ENCODE peak calls at places on chromosomes 16 and 17, in seven cellular contexts. One of them, this sample, is unnamed. For H3K4me1, the result is how much of the 10 kb centered on the place peaks cover.

GRCh38 chr16:67860589-67861398 is 12.1 kb upstream of the EDC4 start:
- DNase-seq in right lobe of liver: no peak
- DNase-seq in kidney: no peak
- DNase-seq in pancreas: no peak
- DNase-seq in OCI-LY7: no peak
- DNase-seq in IMR-90: peak
- DNase-seq in heart left ventricle: no peak
- DNase-seq in this sample: no peak

GRCh38 chr16:87580855-87581261 is 21.4 kb upstream of the JPH3 start:
- DNase-seq in kidney: no peak
- DNase-seq in heart left ventricle: no peak
- DNase-seq in pancreas: no peak
- DNase-seq in IMR-90: peak
- DNase-seq in right lobe of liver: no peak
- DNase-seq in OCI-LY7: no peak
- DNase-seq in this sample: no peak

GRCh38 chr16:20410153-20410723 is 904 bp downstream of the ACSM5 start:
- DNase-seq in pancreas: no peak
- DNase-seq in right lobe of liver: no peak
- DNase-seq in OCI-LY7: no peak
- DNase-seq in kidney: no peak
- DNase-seq in IMR-90: no peak
- DNase-seq in heart left ventricle: no peak
- DNase-seq in this sample: no peak

GRCh38 chr16:47213761-47214440 is 70.2 kb upstream of the NETO2 start:
- DNase-seq in pancreas: no peak
- DNase-seq in kidney: no peak
- DNase-seq in right lobe of liver: no peak
- DNase-seq in heart left ventricle: no peak
- DNase-seq in IMR-90: peak
- DNase-seq in OCI-LY7: no peak
- DNase-seq in this sample: peak

GRCh38 chr17:65171753-65172152 is 34.6 kb downstream of the RGS9 start:
- DNase-seq in kidney: no peak
- DNase-seq in right lobe of liver: no peak
- DNase-seq in heart left ventricle: no peak
- DNase-seq in IMR-90: no peak
- DNase-seq in pancreas: no peak
- DNase-seq in OCI-LY7: peak
- DNase-seq in this sample: no peak

GRCh38 chr17:73474370-73474988 is 162.7 kb upstream of the CDC42EP4 start:
- DNase-seq in kidney: peak
- DNase-seq in heart left ventricle: peak
- DNase-seq in pancreas: peak
- DNase-seq in IMR-90: peak
- DNase-seq in right lobe of liver: peak
- DNase-seq in OCI-LY7: no peak
- DNase-seq in this sample: peak

GRCh38 chr17:83193336-83194188 is 114.2 kb downstream of the METRNL start:
- DNase-seq in pancreas: peak
- DNase-seq in IMR-90: no peak
- DNase-seq in kidney: peak
- DNase-seq in right lobe of liver: peak
- DNase-seq in OCI-LY7: peak
- DNase-seq in heart left ventricle: peak
- DNase-seq in this sample: no peak

GRCh38 chr17:66429680-66430079 is 127.3 kb downstream of the PRKCA start:
- DNase-seq in IMR-90: no peak
- DNase-seq in OCI-LY7: peak
- DNase-seq in right lobe of liver: no peak
- DNase-seq in pancreas: no peak
- DNase-seq in heart left ventricle: no peak
- DNase-seq in kidney: no peak
- DNase-seq in this sample: no peak

GRCh38 chr17:35129154-35129972 is 7.9 kb downstream of the FNDC8 start:
- DNase-seq in kidney: no peak
- DNase-seq in OCI-LY7: no peak
- DNase-seq in pancreas: no peak
- DNase-seq in IMR-90: peak
- DNase-seq in heart left ventricle: no peak
- DNase-seq in right lobe of liver: no peak
- DNase-seq in this sample: no peak

GRCh38 chr16:4979164-4979563 is 21.0 kb downstream of the SEC14L5 start:
- DNase-seq in OCI-LY7: no peak
- DNase-seq in IMR-90: no peak
- DNase-seq in heart left ventricle: no peak
- DNase-seq in kidney: no peak
- DNase-seq in pancreas: no peak
- DNase-seq in right lobe of liver: no peak
- DNase-seq in this sample: no peak

GRCh38 chr16:55933038-55933437 is 57.9 kb upstream of the CES5A start:
- DNase-seq in kidney: no peak
- DNase-seq in pancreas: no peak
- DNase-seq in right lobe of liver: no peak
- DNase-seq in OCI-LY7: peak
- DNase-seq in IMR-90: no peak
- DNase-seq in heart left ventricle: no peak
- DNase-seq in this sample: no peak

GRCh38 chr17:61406871-61407210 is 7.2 kb downstream of the TBX2 start:
- DNase-seq in OCI-LY7: no peak
- DNase-seq in right lobe of liver: no peak
- DNase-seq in kidney: peak
- DNase-seq in pancreas: no peak
- DNase-seq in IMR-90: no peak
- DNase-seq in heart left ventricle: no peak
- DNase-seq in this sample: no peak

GRCh38 chr16:30382398-30383015 is at the start of gene SEPTIN1:
- DNase-seq in right lobe of liver: no peak
- DNase-seq in kidney: no peak
- DNase-seq in OCI-LY7: peak
- DNase-seq in IMR-90: no peak
- DNase-seq in heart left ventricle: no peak
- DNase-seq in pancreas: no peak
- DNase-seq in this sample: no peak

GRCh38 chr17:76562734-76563148 is 22.9 kb downstream of the PRCD start:
- DNase-seq in pancreas: no peak
- DNase-seq in right lobe of liver: no peak
- DNase-seq in IMR-90: peak
- DNase-seq in kidney: no peak
- DNase-seq in OCI-LY7: no peak
- DNase-seq in heart left ventricle: peak
- DNase-seq in this sample: peak

GRCh38 chr16:1979271-1980025 is 1.8 kb downstream of the NOXO1 start:
- DNase-seq in OCI-LY7: no peak
- DNase-seq in heart left ventricle: no peak
- DNase-seq in kidney: peak
- DNase-seq in right lobe of liver: no peak
- DNase-seq in IMR-90: no peak
- DNase-seq in pancreas: peak
- DNase-seq in this sample: peak

GRCh38 chr16:69105501-69106361 is at the start of gene HAS3:
- DNase-seq in right lobe of liver: peak
- DNase-seq in pancreas: peak
- DNase-seq in heart left ventricle: no peak
- DNase-seq in IMR-90: peak
- DNase-seq in kidney: peak
- DNase-seq in OCI-LY7: peak
- DNase-seq in this sample: peak

GRCh38 chr16:9854665-9855064 is 327.6 kb downstream of the GRIN2A start:
- DNase-seq in heart left ventricle: peak
- DNase-seq in pancreas: no peak
- DNase-seq in right lobe of liver: no peak
- DNase-seq in IMR-90: no peak
- DNase-seq in kidney: no peak
- DNase-seq in OCI-LY7: no peak
- DNase-seq in this sample: no peak

GRCh38 chr17:56892333-56892732 is 21.5 kb downstream of the TRIM25 start:
- DNase-seq in pancreas: no peak
- DNase-seq in kidney: no peak
- DNase-seq in OCI-LY7: no peak
- DNase-seq in IMR-90: no peak
- DNase-seq in right lobe of liver: no peak
- DNase-seq in heart left ventricle: no peak
- DNase-seq in this sample: no peak

GRCh38 chr17:67434061-67434525 is 57.0 kb downstream of the PITPNC1 start:
- DNase-seq in OCI-LY7: no peak
- DNase-seq in kidney: no peak
- DNase-seq in heart left ventricle: peak
- DNase-seq in pancreas: no peak
- DNase-seq in IMR-90: no peak
- DNase-seq in right lobe of liver: peak
- DNase-seq in this sample: no peak

DNA sequence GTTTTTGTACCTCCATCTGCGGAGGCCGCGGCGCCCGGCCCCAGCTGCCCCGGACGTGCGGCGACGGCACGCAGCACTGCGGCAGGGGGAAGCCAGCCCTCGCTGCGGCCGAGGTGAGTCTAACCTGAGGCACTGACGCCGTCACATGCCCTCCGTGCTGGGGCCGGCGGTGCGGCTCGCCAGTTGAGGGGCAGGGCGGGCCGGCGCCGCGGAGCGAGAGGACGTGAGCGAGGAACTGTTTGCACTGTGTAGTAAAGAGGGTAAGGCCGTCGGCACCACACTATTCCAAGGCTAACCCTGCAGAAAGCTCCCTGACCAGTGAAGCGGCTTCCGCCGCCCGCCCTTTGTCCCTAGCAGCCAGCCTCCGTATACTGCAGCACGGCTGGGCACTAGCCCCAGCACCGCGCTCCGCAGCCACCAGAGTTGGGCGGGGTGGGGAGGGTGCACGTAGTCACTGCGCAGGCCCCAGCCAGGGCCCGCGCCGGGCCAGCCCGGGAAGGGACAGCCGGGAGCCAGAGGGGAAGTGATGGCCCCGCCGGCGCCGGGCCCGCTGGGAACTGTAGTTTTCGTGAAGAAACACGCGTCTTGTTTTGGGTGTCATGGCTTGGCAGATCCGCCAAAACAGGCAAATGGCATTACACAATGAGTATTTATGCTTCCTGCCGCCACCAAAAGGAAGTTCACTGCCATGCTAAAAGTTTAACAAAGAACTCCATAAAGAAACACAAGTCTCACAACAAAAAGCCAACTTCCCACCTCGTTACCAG is 580 bp upstream of the KANSL1 start:
- DNase-seq in pancreas: peak
- DNase-seq in heart left ventricle: peak
- DNase-seq in right lobe of liver: peak
- DNase-seq in IMR-90: peak
- DNase-seq in kidney: peak
- DNase-seq in OCI-LY7: peak
- DNase-seq in this sample: peak
- H3K4me1 ChIP-seq in pancreas: under half
- H3K4me1 ChIP-seq in heart left ventricle: under half
- H3K4me1 ChIP-seq in right lobe of liver: under half
- H3K4me1 ChIP-seq in IMR-90: under half
- H3K4me1 ChIP-seq in kidney: under half
- H3K4me1 ChIP-seq in OCI-LY7: under half
- H3K4me1 ChIP-seq in this sample: under half

DNA sequence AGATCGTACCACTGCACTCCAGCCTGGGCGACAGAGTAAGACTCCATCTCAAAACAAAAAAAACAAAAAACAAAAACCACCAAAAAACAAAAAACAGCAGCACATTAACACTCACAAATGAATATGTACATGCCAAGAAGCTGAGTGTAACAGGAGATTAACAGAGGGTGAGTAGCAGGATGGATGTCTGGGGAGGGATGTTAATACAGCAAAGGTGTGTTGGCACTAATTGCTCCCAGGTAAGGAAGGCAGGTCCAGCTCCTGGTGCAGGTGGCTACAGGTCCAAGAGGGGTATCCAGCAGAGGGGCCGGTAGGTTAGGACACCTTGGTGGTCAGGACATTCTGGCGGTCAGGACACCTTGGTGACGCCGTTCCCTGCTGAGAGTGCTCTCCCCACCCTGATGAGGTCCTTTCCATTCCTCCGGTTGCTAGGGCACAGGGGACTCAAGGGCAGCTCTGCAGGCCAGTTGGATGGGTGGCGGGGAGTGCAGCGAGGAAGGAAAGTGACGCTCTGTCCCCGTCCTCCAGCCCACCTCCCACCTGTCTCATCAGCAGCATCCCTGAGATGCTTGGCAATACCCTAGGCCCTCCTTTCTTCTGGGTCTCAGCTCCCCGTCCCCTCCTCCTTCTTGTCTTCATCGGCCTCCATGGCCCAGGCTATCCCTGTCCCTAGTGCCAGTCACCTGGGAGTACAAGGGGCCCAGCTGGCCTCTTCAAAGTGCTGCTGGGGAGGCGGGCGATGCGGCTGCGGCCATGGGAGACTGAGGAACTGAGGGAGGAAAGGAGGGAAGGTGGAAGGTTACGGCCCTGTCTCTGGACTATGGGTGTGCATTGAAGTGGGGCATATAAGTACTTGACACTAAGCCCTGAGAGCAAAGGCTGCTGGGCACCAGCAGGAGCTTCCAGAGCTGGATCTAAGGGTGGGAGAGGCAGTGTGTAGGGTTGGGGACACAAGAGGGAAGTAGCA is 10.7 kb upstream of the GFAP start:
- DNase-seq in right lobe of liver: no peak
- DNase-seq in heart left ventricle: no peak
- DNase-seq in OCI-LY7: no peak
- DNase-seq in kidney: peak
- DNase-seq in IMR-90: no peak
- DNase-seq in pancreas: no peak
- DNase-seq in this sample: no peak
- H3K27ac ChIP-seq in right lobe of liver: no peak
- H3K27ac ChIP-seq in heart left ventricle: no peak
- H3K27ac ChIP-seq in OCI-LY7: no peak
- H3K27ac ChIP-seq in kidney: no peak
- H3K27ac ChIP-seq in IMR-90: no peak
- H3K27ac ChIP-seq in pancreas: no peak
- H3K27ac ChIP-seq in this sample: no peak

GRCh38 chr17:17140590-17140980 is 65.5 kb downstream of the PLD6 start:
- DNase-seq in OCI-LY7: no peak
- DNase-seq in heart left ventricle: no peak
- DNase-seq in right lobe of liver: peak
- DNase-seq in kidney: peak
- DNase-seq in pancreas: no peak
- DNase-seq in IMR-90: peak
- DNase-seq in this sample: peak
- TF ChIP-seq CTCF in OCI-LY7: no peak
- TF ChIP-seq CTCF in heart left ventricle: no peak
- TF ChIP-seq CTCF in right lobe of liver: no peak
- TF ChIP-seq CTCF in kidney: no peak
- TF ChIP-seq CTCF in pancreas: no peak
- TF ChIP-seq CTCF in IMR-90: peak
- TF ChIP-seq CTCF in this sample: peak

GRCh38 chr17:17114592-17115225 is 72.5 kb downstream of the MPRIP start:
- DNase-seq in OCI-LY7: no peak
- DNase-seq in heart left ventricle: no peak
- DNase-seq in kidney: peak
- DNase-seq in pancreas: no peak
- DNase-seq in IMR-90: no peak
- DNase-seq in right lobe of liver: no peak
- DNase-seq in this sample: no peak
- H3K4me1 ChIP-seq in OCI-LY7: under half
- H3K4me1 ChIP-seq in heart left ventricle: half or more
- H3K4me1 ChIP-seq in kidney: half or more
- H3K4me1 ChIP-seq in pancreas: under half
- H3K4me1 ChIP-seq in IMR-90: under half
- H3K4me1 ChIP-seq in right lobe of liver: under half
- H3K4me1 ChIP-seq in this sample: under half

This sample was measured in foreskin keratinocyte.